ENCODE peak calls at places on chromosomes 2 and 18, in nine cellular contexts. L is A549, N is cardiac fibroblast, W is neural progenitor cell, T is right lobe of liver, A is epithelial cell of esophagus, U is fibroblast of mammary gland, X is lower lobe of right lung, I is heart left ventricle. S is an unnamed sample.

GRCh38 chr2:157875720-157876065 is 437 bp downstream of the ACVR1 start:
- DNase-seq in A (peak), N (no peak), X (peak), U (no peak), L (no peak), I (no peak), W (peak), T (peak), S (no peak)

GRCh38 chr18:62324917-62325805 is at the start of gene TNFRSF11A:
- DNase-seq in T (peak), A (peak), L (peak), N (peak), W (peak), X (peak), U (peak), I (no peak), S (no peak)

GRCh38 chr2:8984855-8985254 is 18.6 kb downstream of the MBOAT2 start:
- DNase-seq in U (no peak), I (no peak), W (peak), X (no peak), A (no peak), T (no peak), L (no peak), N (no peak), S (no peak)

GRCh38 chr2:98927059-98927458 is 9.0 kb downstream of the CRACDL start:
- DNase-seq in T (no peak), I (no peak), N (no peak), L (no peak), X (no peak), A (no peak), W (no peak), U (peak), S (no peak)

GRCh38 chr18:614193-614592 is 17.4 kb downstream of the CLUL1 start:
- DNase-seq in X (no peak), I (no peak), W (no peak), L (no peak), T (no peak), A (no peak), U (no peak), N (no peak), S (no peak)

GRCh38 chr2:189763908-189764661 is 1.5 kb upstream of the OSGEPL1 start:
- DNase-seq in L (peak), U (peak), T (no peak), W (no peak), N (peak), I (no peak), A (no peak), X (no peak), S (no peak)

GRCh38 chr18:63831080-63831788 is 56.0 kb downstream of the SERPINB7 start:
- DNase-seq in L (no peak), T (no peak), U (peak), A (peak), X (no peak), N (peak), I (no peak), W (no peak), S (no peak)

GRCh38 chr18:79478484-79479113 is 82.9 kb downstream of the NFATC1 start:
- DNase-seq in A (no peak), X (peak), U (no peak), W (no peak), L (no peak), N (no peak), I (peak), T (peak), S (no peak)

GRCh38 chr2:974454-974853 is 23.8 kb downstream of the SNTG2 start:
- DNase-seq in L (no peak), N (no peak), U (no peak), I (no peak), A (no peak), W (no peak), T (no peak), X (no peak), S (no peak)

GRCh38 chr2:168705534-168706470 is 96.6 kb upstream of the NOSTRIN start:
- DNase-seq in X (no peak), W (peak), A (peak), N (peak), I (no peak), U (peak), T (no peak), L (peak), S (no peak)
- TF ChIP-seq CTCF in X (peak), W (peak), A (peak), N (peak), I (peak), U (peak), T (no peak), L (peak), S (no peak)

GRCh38 chr2:53040536-53041229 is 726.9 kb upstream of the CHAC2 start:
- DNase-seq in T (no peak), N (no peak), A (no peak), L (no peak), W (no peak), X (no peak), U (no peak), I (no peak), S (no peak)
- TF ChIP-seq CTCF in T (no peak), N (peak), A (peak), L (no peak), W (peak), X (no peak), U (peak), I (no peak), S (no peak)

GRCh38 chr2:21372654-21373053 is 248.9 kb downstream of the TDRD15 start:
- DNase-seq in N (peak), W (peak), X (no peak), T (no peak), I (no peak), U (no peak), A (peak), L (peak), S (no peak)
- TF ChIP-seq CTCF in N (no peak), W (peak), X (peak), T (peak), I (peak), U (no peak), A (peak), L (peak), S (no peak)

GRCh38 chr2:235514627-235515363 is 21.0 kb downstream of the AGAP1 start:
- DNase-seq in U (no peak), W (no peak), N (peak), L (no peak), X (no peak), T (peak), I (no peak), A (peak), S (no peak)
- TF ChIP-seq CTCF in U (no peak), W (peak), N (no peak), L (no peak), X (no peak), T (peak), I (no peak), A (no peak), S (no peak)

GRCh38 chr2:119856469-119856901 is 96.8 kb downstream of the PTPN4 start:
- DNase-seq in N (no peak), U (no peak), W (no peak), A (peak), L (peak), I (no peak), T (no peak), X (no peak), S (no peak)

GRCh38 chr2:119849838-119850565 is 90.3 kb downstream of the PTPN4 start:
- DNase-seq in I (no peak), X (no peak), U (no peak), W (no peak), A (peak), T (no peak), L (no peak), N (no peak), S (no peak)

GRCh38 chr2:119857742-119858141 is 98.0 kb downstream of the PTPN4 start:
- DNase-seq in I (no peak), A (no peak), X (no peak), L (no peak), N (no peak), W (no peak), U (no peak), T (no peak), S (no peak)

GRCh38 chr2:119853777-119854399 is 94.2 kb downstream of the PTPN4 start:
- DNase-seq in L (no peak), X (no peak), T (no peak), A (no peak), W (peak), I (no peak), N (no peak), U (no peak), S (no peak)

GRCh38 chr2:119852214-119852613 is 92.5 kb downstream of the PTPN4 start:
- DNase-seq in L (no peak), U (no peak), T (no peak), A (no peak), I (no peak), X (no peak), W (peak), N (no peak), S (no peak)
- TF ChIP-seq CTCF in L (no peak), U (no peak), T (no peak), A (no peak), I (no peak), X (no peak), W (no peak), N (no peak), S (no peak)

GRCh38 chr2:25877431-25878360 is 591 bp downstream of the ASXL2 start:
- DNase-seq in A (peak), T (peak), L (peak), W (peak), U (peak), I (peak), X (peak), N (peak), S (no peak)

GRCh38 chr2:25881759-25882158 is 3.5 kb upstream of the ASXL2 start:
- DNase-seq in N (no peak), I (no peak), U (no peak), L (no peak), A (no peak), X (no peak), T (no peak), W (no peak), S (no peak)

GRCh38 chr2:25879133-25879730 is 945 bp upstream of the ASXL2 start:
- DNase-seq in I (no peak), W (no peak), N (peak), T (no peak), X (no peak), L (peak), U (peak), A (peak), S (no peak)

DNA sequence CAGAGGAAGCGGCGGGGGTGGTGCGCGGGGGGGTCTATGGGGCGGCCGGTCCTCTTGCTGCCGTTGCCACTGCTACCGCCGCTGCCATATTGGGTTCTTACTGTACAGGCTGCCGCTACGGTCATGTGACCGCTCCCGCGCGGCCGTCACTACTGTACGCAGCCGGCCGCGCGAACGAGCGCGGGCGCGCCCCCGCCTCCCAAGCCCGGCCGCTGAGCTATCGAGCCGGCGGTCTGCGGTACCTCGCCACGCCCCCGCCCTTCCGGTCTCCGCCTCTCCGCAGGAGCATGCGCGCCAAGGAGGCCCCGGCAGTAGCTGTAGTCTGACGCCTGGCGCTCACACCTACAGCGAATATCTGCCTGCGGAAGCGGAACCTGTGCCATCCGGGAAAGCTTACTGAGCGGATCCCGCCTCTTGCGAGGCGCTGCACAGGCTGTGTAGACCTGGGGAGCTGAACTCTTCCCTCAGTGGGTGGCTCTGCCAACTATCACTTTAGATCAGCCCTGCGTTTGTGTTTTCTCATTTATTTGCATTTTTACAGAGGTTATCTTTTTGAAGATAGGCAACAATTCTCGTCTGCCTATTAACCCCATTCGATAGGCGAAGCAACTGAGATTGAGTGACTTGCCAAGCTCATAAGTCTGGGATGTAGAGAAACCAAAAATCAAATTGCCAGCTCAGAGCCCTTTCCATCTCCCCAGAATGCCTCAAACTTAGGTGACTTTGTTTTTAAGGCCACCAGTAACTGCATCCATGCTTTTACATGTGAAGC is at the start of gene ASXL2:
- DNase-seq in T (peak), I (peak), W (peak), A (peak), L (peak), N (peak), X (peak), U (peak), S (peak)
- TF ChIP-seq CTCF in T (no peak), I (no peak), W (no peak), A (no peak), L (no peak), N (no peak), X (no peak), U (no peak), S (no peak)

GRCh38 chr2:109258376-109258775 is 129.4 kb downstream of the SH3RF3 start:
- DNase-seq in T (no peak), X (no peak), W (no peak), I (no peak), U (no peak), L (no peak), N (no peak), A (no peak), S (no peak)

GRCh38 chr2:109260886-109261700 is 132.1 kb downstream of the SH3RF3 start:
- DNase-seq in W (peak), A (peak), X (no peak), U (peak), L (peak), N (peak), T (peak), I (no peak), S (no peak)

GRCh38 chr2:109260116-109260855 is 131.3 kb downstream of the SH3RF3 start:
- DNase-seq in X (no peak), U (no peak), T (peak), W (no peak), L (no peak), N (no peak), A (no peak), I (no peak), S (no peak)

GRCh38 chr2:109258905-109259540 is 130.0 kb downstream of the SH3RF3 start:
- DNase-seq in X (no peak), A (no peak), N (no peak), L (no peak), U (no peak), T (no peak), I (no peak), W (no peak), S (no peak)

DNA sequence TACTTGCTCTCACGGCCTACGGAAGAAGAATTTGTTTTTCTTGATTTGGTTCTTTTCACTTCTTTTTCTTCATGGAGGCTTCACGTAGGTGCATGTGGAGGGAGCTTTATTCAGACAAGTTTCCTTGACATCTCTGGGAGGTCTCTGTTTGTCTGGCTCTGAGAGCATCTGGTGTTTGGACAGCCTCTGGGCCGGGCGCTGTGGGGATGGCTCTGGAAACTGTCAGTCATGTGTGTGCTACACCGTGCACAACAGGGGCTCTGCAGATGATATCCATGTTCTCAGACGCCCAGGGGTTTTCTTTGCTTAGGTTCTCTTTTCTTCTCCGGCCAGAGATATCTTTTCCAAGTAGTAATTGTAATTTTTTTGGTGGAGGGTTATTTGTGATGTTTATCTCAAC is 130.7 kb downstream of the SH3RF3 start:
- DNase-seq in W (no peak), A (no peak), T (no peak), U (no peak), N (no peak), X (no peak), I (no peak), L (no peak), S (no peak)
- TF ChIP-seq CTCF in W (no peak), A (no peak), T (no peak), U (no peak), N (no peak), X (no peak), I (no peak), L (no peak), S (no peak)

GRCh38 chr2:239928457-239929350 is 96.4 kb downstream of the NDUFA10 start:
- DNase-seq in A (no peak), L (no peak), X (peak), I (peak), T (peak), N (no peak), U (no peak), W (peak), S (no peak)
- TF ChIP-seq CTCF in A (no peak), L (no peak), X (no peak), I (no peak), T (no peak), N (no peak), U (no peak), W (peak), S (no peak)

DNA sequence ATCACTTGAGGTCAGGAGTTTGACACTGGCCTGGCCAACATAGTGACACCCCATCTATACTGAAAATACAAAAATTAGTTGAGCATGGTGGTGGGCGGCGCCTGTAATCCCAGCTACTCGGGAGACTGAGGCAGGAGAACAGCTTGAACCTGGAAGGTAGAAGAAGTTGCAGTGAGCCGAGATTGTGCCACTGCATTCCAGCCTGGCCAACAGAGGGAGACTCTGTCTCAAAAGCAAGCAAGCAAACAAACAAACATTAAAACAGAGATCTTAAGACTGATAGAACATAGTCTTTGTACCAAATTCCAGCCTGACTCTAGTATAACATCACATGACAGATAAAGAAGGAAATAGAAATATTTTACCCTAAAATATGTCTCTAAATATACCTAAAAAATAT is 168.1 kb downstream of the PTPRM start:
- DNase-seq in I (no peak), U (no peak), L (peak), N (peak), T (no peak), W (no peak), A (peak), X (no peak), S (no peak)
- TF ChIP-seq CTCF in I (no peak), U (peak), L (peak), N (peak), T (peak), W (peak), A (peak), X (peak), S (no peak)